ENCODE peak calls at places on chromosomes 16 and 17, in ten cellular contexts. X is central memory CD4-positive, alpha-beta T cell; O is small intestine; T is GM10248; Q is head of caudate nucleus; H is iPS-NIHi11; S is HAP-1; G is PC-3; A is cardiac muscle cell; Z is HCT116. F is an unnamed sample.

GRCh38 chr16:31298958-31299357 is 39.2 kb downstream of the ITGAM start:
- DNase-seq in X (no peak), O (peak), T (no peak), Q (no peak), H (no peak), S (no peak), G (peak), A (peak), Z (no peak), F (peak)

GRCh38 chr16:76837872-76838271 is 353.1 kb upstream of the MON1B start:
- DNase-seq in X (no peak), O (no peak), T (no peak), Q (no peak), H (no peak), S (no peak), G (peak), A (no peak), Z (no peak), F (peak)

GRCh38 chr16:11138026-11138768 is 117.8 kb downstream of the SOCS1 start:
- DNase-seq in X (no peak), O (no peak), T (no peak), Q (no peak), H (no peak), S (no peak), G (peak), A (no peak), Z (no peak), F (peak)

GRCh38 chr16:60608971-60609370 is 1427.3 kb downstream of the CDH8 start:
- DNase-seq in X (no peak), O (no peak), T (no peak), Q (no peak), H (no peak), S (no peak), G (no peak), A (no peak), Z (no peak), F (no peak)

GRCh38 chr17:49989518-49989880 is 5.5 kb downstream of the DLX3 start:
- DNase-seq in X (no peak), O (no peak), T (no peak), Q (no peak), H (no peak), S (no peak), G (no peak), A (no peak), Z (no peak), F (no peak)

GRCh38 chr16:70735141-70735979 is 49.5 kb upstream of the MTSS2 start:
- DNase-seq in X (no peak), O (no peak), T (no peak), Q (no peak), H (no peak), S (no peak), G (no peak), A (peak), Z (no peak), F (no peak)

GRCh38 chr17:79174193-79174765 is 99.7 kb downstream of the ENGASE start:
- DNase-seq in X (no peak), O (no peak), T (no peak), Q (no peak), H (no peak), S (no peak), G (no peak), A (no peak), Z (no peak), F (no peak)

GRCh38 chr17:38867179-38867994 is 2.5 kb upstream of the LASP1 start:
- DNase-seq in X (peak), O (peak), T (no peak), Q (peak), H (no peak), S (peak), G (peak), A (peak), Z (no peak), F (peak)

GRCh38 chr16:56263711-56264608 is 72.7 kb downstream of the GNAO1 start:
- DNase-seq in X (no peak), O (peak), T (no peak), Q (peak), H (no peak), S (no peak), G (no peak), A (no peak), Z (no peak), F (no peak)

GRCh38 chr17:7997186-7997585 is 5.2 kb upstream of the GUCY2D start:
- DNase-seq in X (no peak), O (peak), T (no peak), Q (peak), H (peak), S (peak), G (peak), A (peak), Z (peak), F (peak)

F was measured in epithelial cell of esophagus.